ENCODE peak calls at places on chromosomes 3 and 15, in four cellular contexts. Q is activated CD8-positive, alpha-beta memory T cell treated with anti-CD3 and anti-CD28 coated beads for 4 hours; G is fibroblast of the aortic adventitia; C is AG09319. E is an unnamed sample.

GRCh38 chr3:89380006-89380405 is 272.6 kb downstream of the EPHA3 start:
- DNase-seq in Q (no peak), G (peak; percentile 12), C (no peak), E (no peak)

GRCh38 chr3:16508591-16508995 is 4.9 kb downstream of the RFTN1 start:
- DNase-seq in Q (no peak), G (peak; percentile 65), C (no peak), E (no peak)

GRCh38 chr3:65833761-65834505 is 204.8 kb downstream of the MAGI1 start:
- DNase-seq in Q (no peak), G (peak; percentile 65), C (no peak), E (peak; percentile 34)

GRCh38 chr3:44342191-44342790 is 3.7 kb downstream of the TCAIM start:
- DNase-seq in Q (no peak), G (peak; percentile 85), C (peak; percentile 45), E (peak; percentile 63)

GRCh38 chr3:62403765-62404164 is 30.4 kb upstream of the FEZF2 start:
- DNase-seq in Q (no peak), G (no peak), C (no peak), E (no peak)

GRCh38 chr15:51090753-51091152 is 4.0 kb downstream of the TNFAIP8L3 start:
- DNase-seq in Q (no peak), G (peak; percentile 47), C (no peak), E (no peak)

GRCh38 chr3:126277629-126278378 is 79.4 kb downstream of the KLF15 start:
- DNase-seq in Q (no peak), G (no peak), C (no peak), E (no peak)

GRCh38 chr15:81336568-81336967 is 12.6 kb upstream of the STARD5 start:
- DNase-seq in Q (no peak), G (peak; percentile 49), C (no peak), E (no peak)

GRCh38 chr3:126468028-126468891 is 7.4 kb downstream of the ZXDC start:
- DNase-seq in Q (no peak), G (no peak), C (no peak), E (no peak)

GRCh38 chr15:67506775-67507747 is 13.9 kb upstream of the C15orf61 start:
- DNase-seq in Q (no peak), G (peak; percentile 81), C (no peak), E (no peak)

GRCh38 chr3:147384210-147385058 is 21.9 kb downstream of the ZIC4 start:
- DNase-seq in Q (no peak), G (no peak), C (no peak), E (no peak)

GRCh38 chr3:13301295-13301987 is 118.7 kb downstream of the NUP210 start:
- DNase-seq in Q (no peak), G (peak; percentile 79), C (no peak), E (peak; percentile 30)

GRCh38 chr3:78665776-78666457 is 1101.9 kb downstream of the ROBO1 start:
- DNase-seq in Q (no peak), G (no peak), C (no peak), E (no peak)

GRCh38 chr3:33440328-33440577 is at the start of gene UBP1:
- DNase-seq in Q (no peak), G (no peak), C (no peak), E (no peak)

GRCh38 chr3:132592211-132592610 is 4.9 kb upstream of the ACKR4 start:
- DNase-seq in Q (no peak), G (peak; percentile 72), C (no peak), E (no peak)

GRCh38 chr3:11118181-11118682 is 36.1 kb upstream of the HRH1 start:
- DNase-seq in Q (no peak), G (peak; percentile 87), C (no peak), E (no peak)

GRCh38 chr3:5799421-5799820 is 611.9 kb downstream of the EDEM1 start:
- DNase-seq in Q (no peak), G (no peak), C (no peak), E (no peak)

GRCh38 chr15:74723754-74724334 is 1.5 kb downstream of the CYP1A1 start:
- DNase-seq in Q (no peak), G (peak; percentile 71), C (peak; percentile 5), E (no peak)

GRCh38 chr3:141477224-141477623 is 9.6 kb upstream of the RASA2 start:
- DNase-seq in Q (no peak), G (peak; percentile 82), C (no peak), E (peak; percentile 52)

GRCh38 chr15:69719527-69719926 is 266.9 kb downstream of the RPLP1 start:
- DNase-seq in Q (peak; percentile 64), G (no peak), C (no peak), E (no peak)

GRCh38 chr3:22862111-22862510 is 341.0 kb upstream of the UBE2E2 start:
- DNase-seq in Q (no peak), G (no peak), C (no peak), E (no peak)

GRCh38 chr3:184172681-184173373 is 1.8 kb upstream of the AP2M1 start:
- DNase-seq in Q (no peak), G (peak; percentile 95), C (no peak), E (no peak)

GRCh38 chr3:191369081-191370010 is 39.0 kb upstream of the UTS2B start:
- DNase-seq in Q (no peak), G (peak; percentile 81), C (peak; percentile 68), E (peak; percentile 67)

GRCh38 chr15:49103002-49103401 is 52.4 kb downstream of the COPS2 start:
- DNase-seq in Q (no peak), G (peak; percentile 47), C (no peak), E (no peak)

GRCh38 chr3:47571391-47572165 is 7.1 kb downstream of the CSPG5 start:
- DNase-seq in Q (no peak), G (no peak), C (no peak), E (no peak)

GRCh38 chr3:85342915-85343314 is 384.1 kb downstream of the CADM2 start:
- DNase-seq in Q (no peak), G (no peak), C (no peak), E (no peak)

GRCh38 chr3:155742339-155742980 is 2.4 kb downstream of the PLCH1 start:
- DNase-seq in Q (no peak), G (no peak), C (no peak), E (no peak)

GRCh38 chr3:157460253-157460652 is 23.6 kb downstream of the PTX3 start:
- DNase-seq in Q (no peak), G (peak; percentile 58), C (no peak), E (peak; percentile 74)

GRCh38 chr15:31457161-31457560 is 130.5 kb downstream of the KLF13 start:
- DNase-seq in Q (no peak), G (peak; percentile 38), C (no peak), E (no peak)

GRCh38 chr15:60695713-60696522 is 217.0 kb upstream of the ICE2 start:
- DNase-seq in Q (peak; percentile 50), G (no peak), C (no peak), E (no peak)

GRCh38 chr3:86988235-86988634 is 2.7 kb downstream of the VGLL3 start:
- DNase-seq in Q (no peak), G (peak; percentile 94), C (peak; percentile 46), E (no peak)

GRCh38 chr15:63378946-63379345 is 2.7 kb downstream of the CA12 start:
- DNase-seq in Q (no peak), G (no peak), C (no peak), E (no peak)

GRCh38 chr3:133295199-133295901 is 104.5 kb upstream of the BFSP2 start:
- DNase-seq in Q (no peak), G (peak; percentile 38), C (peak; percentile 2), E (peak; percentile 23)

E was measured in AG04450.